ENCODE peak calls at places on chromosomes 12 and 14, in four cellular contexts. Y, J, N and O are unnamed samples.
A peak's percentile ranks its signal among the peaks of the same experiment; 100 is the strongest.

GRCh38 chr12:121823101-121823726 is 19.4 kb downstream of the SETD1B start:
- DNase-seq in Y (no peak), J (no peak), N (no peak), O (no peak)

GRCh38 chr12:65655074-65655493 is 169.2 kb upstream of the HMGA2 start:
- DNase-seq in Y (no peak), J (no peak), N (peak; percentile 78), O (no peak)

GRCh38 chr12:116542345-116542950 is 16.7 kb upstream of the MAP1LC3B2 start:
- DNase-seq in Y (no peak), J (no peak), N (peak; percentile 47), O (no peak)

GRCh38 chr14:22487941-22488340 is 101.1 kb downstream of the DAD1 start:
- DNase-seq in Y (no peak), J (no peak), N (no peak), O (no peak)

GRCh38 chr12:122427403-122427802 is 4.9 kb upstream of the CLIP1 start:
- DNase-seq in Y (no peak), J (no peak), N (no peak), O (no peak)

GRCh38 chr12:63919758-63920157 is 75.3 kb downstream of the SRGAP1 start:
- DNase-seq in Y (no peak), J (no peak), N (no peak), O (no peak)

GRCh38 chr12:6091786-6092566 is 32.5 kb downstream of the VWF start:
- DNase-seq in Y (no peak), J (no peak), N (no peak), O (no peak)

GRCh38 chr12:89873745-89874144 is 165.1 kb upstream of the ATP2B1 start:
- DNase-seq in Y (no peak), J (no peak), N (no peak), O (no peak)

GRCh38 chr12:56836800-56837663 is 73.9 kb downstream of the HSD17B6 start:
- DNase-seq in Y (no peak), J (no peak), N (no peak), O (no peak)

GRCh38 chr12:591571-592505 is 71.4 kb downstream of the NINJ2 start:
- DNase-seq in Y (peak; percentile 24), J (no peak), N (peak; percentile 94), O (no peak)

GRCh38 chr14:22231022-22231421 is 358.0 kb downstream of the DAD1 start:
- DNase-seq in Y (no peak), J (no peak), N (no peak), O (no peak)

GRCh38 chr14:71395151-71395604 is 487.9 kb downstream of the PCNX1 start:
- DNase-seq in Y (no peak), J (no peak), N (no peak), O (no peak)

GRCh38 chr14:21206753-21207684 is 51.2 kb upstream of the OR5AU1 start:
- DNase-seq in Y (no peak), J (no peak), N (no peak), O (no peak)

GRCh38 chr12:96177013-96177412 is 17.2 kb upstream of the ELK3 start:
- DNase-seq in Y (no peak), J (no peak), N (no peak), O (no peak)

GRCh38 chr12:105729931-105730330 is 399.4 kb downstream of the C12orf75 start:
- DNase-seq in Y (no peak), J (no peak), N (no peak), O (no peak)

GRCh38 chr12:103373088-103373523 is 122.7 kb downstream of the C12orf42 start:
- DNase-seq in Y (no peak), J (no peak), N (no peak), O (no peak)

GRCh38 chr14:33908540-33909223 is 42.2 kb downstream of the EGLN3 start:
- DNase-seq in Y (peak; percentile 50), J (no peak), N (no peak), O (no peak)

GRCh38 chr12:124876171-124876570 is 12.5 kb upstream of the SCARB1 start:
- DNase-seq in Y (no peak), J (no peak), N (no peak), O (no peak)

GRCh38 chr12:31407562-31407961 is 81.6 kb upstream of the SINHCAF start:
- DNase-seq in Y (no peak), J (no peak), N (no peak), O (peak; percentile 37)

GRCh38 chr14:57486767-57487379 is 6.8 kb downstream of the CCDC198 start:
- DNase-seq in Y (peak; percentile 41), J (no peak), N (peak; percentile 20), O (no peak)

GRCh38 chr12:119589087-119589486 is 4.5 kb upstream of the TMEM233 start:
- DNase-seq in Y (no peak), J (no peak), N (no peak), O (no peak)

GRCh38 chr12:117042171-117042809 is 56.9 kb downstream of the TESC start:
- DNase-seq in Y (peak; percentile 45), J (no peak), N (peak; percentile 98), O (no peak)

GRCh38 chr12:106223485-106224391 is 24.1 kb downstream of the CKAP4 start:
- DNase-seq in Y (peak; percentile 45), J (no peak), N (peak; percentile 83), O (peak; percentile 92)

GRCh38 chr12:68446896-68447806 is 115.0 kb upstream of the MDM1 start:
- DNase-seq in Y (no peak), J (no peak), N (no peak), O (no peak)

GRCh38 chr12:6118891-6119568 is 5.4 kb downstream of the VWF start:
- DNase-seq in Y (no peak), J (no peak), N (no peak), O (no peak)

GRCh38 chr12:124333724-124334123 is 38.8 kb downstream of the RFLNA start:
- DNase-seq in Y (no peak), J (no peak), N (no peak), O (no peak)

GRCh38 chr12:67271976-67272375 is 2.8 kb downstream of the CAND1 start:
- DNase-seq in Y (no peak), J (no peak), N (no peak), O (no peak)

GRCh38 chr12:12786716-12787601 is 1.5 kb downstream of the APOLD1 start:
- DNase-seq in Y (peak; percentile 32), J (no peak), N (peak; percentile 91), O (peak; percentile 73)

GRCh38 chr12:23253191-23253590 is 628.2 kb downstream of the ETNK1 start:
- DNase-seq in Y (no peak), J (no peak), N (peak; percentile 8), O (no peak)

GRCh38 chr12:124532331-124532750 is 35.1 kb downstream of the NCOR2 start:
- DNase-seq in Y (no peak), J (no peak), N (no peak), O (no peak)

DNA sequence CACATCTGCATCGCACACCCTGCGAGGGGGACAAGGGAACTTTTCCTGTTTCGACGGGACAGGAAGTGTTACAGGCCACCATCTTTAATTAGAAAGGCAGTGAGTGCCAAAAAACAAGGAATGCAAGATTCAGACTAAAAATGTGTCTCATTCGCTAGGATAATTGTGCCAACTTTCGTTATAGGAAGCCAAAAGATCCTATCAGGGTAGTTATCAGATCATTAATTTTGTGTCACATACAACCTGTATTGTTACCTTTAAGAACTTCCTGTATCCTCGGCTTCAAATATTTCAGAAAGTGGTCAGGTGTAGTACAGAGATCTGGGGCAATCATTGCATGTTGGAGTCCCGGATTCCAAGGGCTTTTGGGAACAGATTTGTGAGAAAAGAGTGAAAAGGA is 19.2 kb upstream of the MGP start:
- DNase-seq in Y (no peak), J (no peak), N (no peak), O (no peak)
- H2AFZ ChIP-seq in Y (no peak overlapping the region), J (no peak overlapping the region), N (no peak overlapping the region), O (no peak overlapping the region)

GRCh38 chr14:37991027-37991426 is 216.7 kb upstream of the SSTR1 start:
- DNase-seq in Y (no peak), J (no peak), N (no peak), O (no peak)

GRCh38 chr14:37988472-37988871 is 219.2 kb upstream of the SSTR1 start:
- DNase-seq in Y (no peak), J (no peak), N (no peak), O (no peak)

DNA sequence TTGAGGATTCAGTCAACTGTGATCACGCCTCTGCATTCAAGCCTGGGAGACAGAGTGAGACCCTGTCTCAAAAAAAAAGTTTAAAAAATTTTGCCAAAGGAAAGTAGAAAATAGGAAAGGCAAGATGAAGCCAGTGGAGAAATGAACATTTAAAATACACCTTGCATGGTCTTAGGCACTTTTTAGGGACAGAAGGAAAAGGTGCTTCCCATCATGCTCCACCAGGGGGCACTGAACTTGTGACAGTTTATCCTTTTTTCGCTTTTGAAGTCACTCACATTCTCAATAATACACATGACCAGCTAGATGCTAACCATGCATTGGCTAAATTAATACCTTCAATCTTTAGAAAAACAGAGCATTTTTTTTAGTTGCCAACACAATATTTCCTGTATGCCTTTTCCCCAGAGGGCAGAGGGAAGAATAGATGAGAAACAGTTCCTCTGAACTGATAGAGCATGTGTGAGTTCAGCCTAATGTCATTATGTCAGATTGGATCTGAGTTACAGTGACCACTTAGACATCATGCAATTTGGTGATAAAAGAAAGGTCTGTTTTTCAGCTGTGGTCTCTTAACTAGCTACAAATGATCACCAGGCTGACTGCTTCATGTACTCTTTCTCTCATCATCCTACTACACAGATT is 221.8 kb upstream of the SSTR1 start:
- DNase-seq in Y (peak; percentile 77), J (no peak), N (no peak), O (no peak)
- TF ChIP-seq SIN3A in Y (no peak), J (no peak), N (no peak), O (no peak)

DNA sequence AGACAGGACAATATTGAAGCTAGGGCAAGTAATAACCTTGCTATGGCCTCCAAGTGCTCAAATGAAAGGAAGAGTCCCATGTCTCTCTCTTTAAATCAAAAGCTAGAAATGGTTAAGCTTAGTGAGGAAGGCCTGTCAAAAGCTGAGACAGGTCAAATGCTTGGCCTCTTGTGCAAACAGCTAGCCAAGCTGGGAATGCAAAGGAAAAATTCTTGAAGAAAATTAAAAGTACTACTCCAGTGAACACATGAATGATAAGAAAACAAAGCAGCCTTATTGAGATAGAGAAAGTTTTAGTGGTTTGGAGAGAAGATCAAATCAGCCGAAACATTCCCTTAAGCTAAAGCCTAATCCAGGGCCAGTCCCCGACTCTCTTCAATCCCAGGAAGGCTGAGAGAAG is 84.1 kb upstream of the PLEKHA5 start:
- DNase-seq in Y (no peak), J (no peak), N (no peak), O (no peak)
- TF ChIP-seq HDAC6 in Y (no peak), J (no peak), N (no peak), O (no peak)

GRCh38 chr12:52244615-52244994 is 11.6 kb downstream of the KRT7 start:
- DNase-seq in Y (no peak), J (no peak), N (no peak), O (no peak)
- H2AFZ ChIP-seq in Y (no peak overlapping the region), J (peak overlapping the region; percentile 85), N (no peak overlapping the region), O (no peak overlapping the region)

DNA sequence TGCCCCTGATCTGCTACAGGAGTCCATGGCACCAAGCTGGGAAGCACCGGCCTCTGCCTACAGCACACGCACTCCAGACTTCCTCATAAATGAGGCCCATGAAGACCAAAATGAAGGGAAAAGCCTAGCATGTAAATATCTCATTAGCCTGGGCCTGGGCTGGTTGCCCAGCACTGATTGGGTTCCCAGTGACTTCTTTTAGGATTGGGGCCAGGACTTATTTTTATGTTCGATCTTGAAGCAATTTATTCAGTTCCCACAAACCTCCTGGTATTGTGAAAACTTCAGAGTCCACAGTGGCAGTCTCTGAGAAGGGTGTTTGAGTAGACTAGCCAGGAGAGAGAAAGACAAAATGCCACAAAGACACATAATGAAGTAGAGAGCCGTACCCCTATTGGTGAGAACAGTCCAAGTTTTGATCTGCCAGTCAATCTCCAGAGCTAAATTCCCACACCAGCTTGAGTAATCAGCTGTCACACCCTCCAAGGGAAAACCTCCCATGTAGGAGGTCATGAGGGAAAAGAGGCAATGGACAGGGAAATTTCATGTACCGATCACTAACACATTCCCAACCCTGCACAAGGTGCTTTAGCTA is 78.2 kb downstream of the PHLDA1 start:
- DNase-seq in Y (no peak), J (no peak), N (no peak), O (no peak)
- TF ChIP-seq SIN3A in Y (no peak), J (no peak), N (no peak), O (no peak)